ENCODE peak calls at places on chromosomes 16 and 17, in six cellular contexts. J is substantia nigra, V is Right ventricle myocardium superior, Z is AG08395, L is left lung, F is hypothalamus. R is an unnamed sample.

GRCh38 chr16:1042076-1042744 is 30.3 kb upstream of the SSTR5 start:
- DNase-seq in J (no peak), V (no peak), Z (no peak), L (no peak), F (no peak), R (no peak)

GRCh38 chr17:69581061-69581955 is 166.8 kb downstream of the MAP2K6 start:
- DNase-seq in J (no peak), V (no peak), Z (no peak), L (no peak), F (no peak), R (peak)

GRCh38 chr16:89292443-89293078 is 75.1 kb downstream of the ZNF778 start:
- DNase-seq in J (no peak), V (peak), Z (no peak), L (peak), F (no peak), R (no peak)

GRCh38 chr16:48462146-48462740 is 77.0 kb upstream of the SIAH1 start:
- DNase-seq in J (no peak), V (no peak), Z (no peak), L (no peak), F (no peak), R (no peak)

GRCh38 chr16:79599837-79600635 is 501 bp downstream of the MAF start:
- DNase-seq in J (peak), V (peak), Z (peak), L (peak), F (no peak), R (peak)

GRCh38 chr17:17727111-17727659 is 45.9 kb downstream of the RAI1 start:
- DNase-seq in J (no peak), V (no peak), Z (no peak), L (no peak), F (no peak), R (no peak)

GRCh38 chr17:50917418-50917743 is 51.2 kb upstream of the TOB1 start:
- DNase-seq in J (no peak), V (peak), Z (no peak), L (no peak), F (no peak), R (no peak)

GRCh38 chr17:35154486-35154885 is 6.9 kb downstream of the UNC45B start:
- DNase-seq in J (no peak), V (no peak), Z (no peak), L (no peak), F (no peak), R (no peak)

GRCh38 chr17:79413591-79413990 is 197.3 kb downstream of the RBFOX3 start:
- DNase-seq in J (no peak), V (no peak), Z (no peak), L (no peak), F (no peak), R (no peak)

GRCh38 chr16:55274391-55274790 is 49.6 kb upstream of the IRX6 start:
- DNase-seq in J (no peak), V (no peak), Z (no peak), L (no peak), F (no peak), R (no peak)

GRCh38 chr16:11361751-11362742 is 16.8 kb downstream of the RMI2 start:
- DNase-seq in J (no peak), V (no peak), Z (no peak), L (no peak), F (no peak), R (peak)

GRCh38 chr16:29014561-29015029 is 29.7 kb downstream of the LAT start:
- DNase-seq in J (no peak), V (no peak), Z (no peak), L (no peak), F (no peak), R (no peak)

GRCh38 chr17:52035336-52035915 is 123.1 kb downstream of the CA10 start:
- DNase-seq in J (no peak), V (no peak), Z (no peak), L (peak), F (no peak), R (no peak)

GRCh38 chr17:54967621-54968258 is 714 bp downstream of the COX11 start:
- DNase-seq in J (no peak), V (no peak), Z (peak), L (no peak), F (no peak), R (no peak)

GRCh38 chr17:30716461-30717289 is 107.8 kb downstream of the CRLF3 start:
- DNase-seq in J (no peak), V (peak), Z (no peak), L (peak), F (no peak), R (no peak)

GRCh38 chr17:40707720-40708119 is 4.2 kb upstream of the KRT24 start:
- DNase-seq in J (no peak), V (peak), Z (no peak), L (no peak), F (no peak), R (peak)

R was measured in endothelial cell.